ENCODE peak calls at places on chromosomes 6 and 20, in nine cellular contexts. U is foreskin fibroblast, R is breast epithelium, L is choroid plexus epithelial cell, X is lung, W is uterus, V is mucosa of descending colon, O is fibroblast of the aortic adventitia, F is dorsolateral prefrontal cortex. H is an unnamed sample.
A peak's percentile ranks its signal among the peaks of the same experiment; 100 is the strongest.

GRCh38 chr6:64012351-64013060 is 376.9 kb downstream of the PHF3 start:
- DNase-seq in U (no peak), R (no peak), L (peak; percentile 90), X (no peak), W (no peak), V (no peak), O (peak; percentile 57), F (no peak), H (no peak)

GRCh38 chr20:40991181-40991889 is 37.3 kb upstream of the TOP1 start:
- DNase-seq in U (peak; percentile 19), R (no peak), L (peak; percentile 27), X (peak; percentile 40), W (no peak), V (no peak), O (no peak), F (no peak), H (no peak)

GRCh38 chr20:61957961-61958715 is 107.5 kb downstream of the TAF4 start:
- DNase-seq in U (no peak), R (peak; percentile 20), L (no peak), X (no peak), W (no peak), V (no peak), O (no peak), F (peak; percentile 24), H (no peak)

GRCh38 chr6:53912661-53913060 is 117.9 kb downstream of the LRRC1 start:
- DNase-seq in U (no peak), R (no peak), L (no peak), X (no peak), W (no peak), V (no peak), O (no peak), F (no peak), H (no peak)

GRCh38 chr20:50744143-50744792 is 12.9 kb downstream of the PARD6B start:
- DNase-seq in U (peak; percentile 96), R (no peak), L (peak; percentile 94), X (peak; percentile 50), W (peak; percentile 74), V (peak; percentile 66), O (peak; percentile 91), F (no peak), H (peak; percentile 92)

GRCh38 chr6:133895573-133896343 is 6.8 kb downstream of the TCF21 start:
- DNase-seq in U (peak; percentile 65), R (no peak), L (peak; percentile 50), X (no peak), W (peak; percentile 49), V (peak; percentile 43), O (peak; percentile 48), F (no peak), H (no peak)

GRCh38 chr6:114747995-114748625 is 405.3 kb upstream of the HS3ST5 start:
- DNase-seq in U (peak; percentile 87), R (no peak), L (peak; percentile 69), X (peak; percentile 33), W (no peak), V (no peak), O (peak; percentile 30), F (no peak), H (peak; percentile 32)

GRCh38 chr6:92114797-92115196 is 1304.6 kb downstream of the EPHA7 start:
- DNase-seq in U (no peak), R (no peak), L (no peak), X (no peak), W (no peak), V (no peak), O (no peak), F (no peak), H (peak; percentile 30)

GRCh38 chr6:13354331-13355042 is 26.1 kb upstream of the TBC1D7 start:
- DNase-seq in U (peak; percentile 80), R (no peak), L (peak; percentile 67), X (no peak), W (no peak), V (no peak), O (peak; percentile 76), F (no peak), H (peak; percentile 40)

GRCh38 chr6:90364846-90365401 is 68.3 kb upstream of the BACH2 start:
- DNase-seq in U (no peak), R (no peak), L (no peak), X (no peak), W (no peak), V (no peak), O (no peak), F (no peak), H (no peak)

GRCh38 chr6:106560966-106561740 is 68.1 kb downstream of the RTN4IP1 start:
- DNase-seq in U (peak; percentile 87), R (no peak), L (peak; percentile 79), X (no peak), W (no peak), V (no peak), O (peak; percentile 73), F (no peak), H (peak; percentile 1)

GRCh38 chr6:93177918-93178317 is 241.4 kb downstream of the EPHA7 start:
- DNase-seq in U (no peak), R (no peak), L (no peak), X (no peak), W (no peak), V (no peak), O (no peak), F (no peak), H (no peak)

GRCh38 chr6:47334334-47334733 is 24.6 kb upstream of the TNFRSF21 start:
- DNase-seq in U (no peak), R (no peak), L (no peak), X (no peak), W (no peak), V (no peak), O (no peak), F (no peak), H (no peak)

GRCh38 chr6:170114956-170115855 is 175.7 kb downstream of the DLL1 start:
- DNase-seq in U (no peak), R (peak; percentile 44), L (no peak), X (no peak), W (peak; percentile 18), V (no peak), O (no peak), F (no peak), H (no peak)

GRCh38 chr6:148272084-148272483 is 70.6 kb upstream of the SASH1 start:
- DNase-seq in U (peak; percentile 97), R (no peak), L (peak; percentile 90), X (no peak), W (no peak), V (no peak), O (peak; percentile 98), F (no peak), H (peak; percentile 74)

GRCh38 chr20:19275038-19275629 is 62.7 kb downstream of the SLC24A3 start:
- DNase-seq in U (no peak), R (no peak), L (no peak), X (peak; percentile 30), W (no peak), V (no peak), O (no peak), F (no peak), H (no peak)

GRCh38 chr6:32074996-32075532 is 34.1 kb downstream of the TNXB start:
- DNase-seq in U (peak; percentile 53), R (no peak), L (peak; percentile 48), X (no peak), W (no peak), V (peak; percentile 7), O (no peak), F (no peak), H (no peak)

GRCh38 chr6:140909156-140909555 is 1223.6 kb upstream of the GJE1 start:
- DNase-seq in U (peak; percentile 75), R (no peak), L (peak; percentile 69), X (no peak), W (no peak), V (no peak), O (peak; percentile 52), F (no peak), H (no peak)

GRCh38 chr20:11851646-11852045 is 66.0 kb upstream of the BTBD3 start:
- DNase-seq in U (peak; percentile 16), R (no peak), L (peak; percentile 10), X (no peak), W (no peak), V (no peak), O (no peak), F (no peak), H (no peak)

GRCh38 chr20:20201124-20201523 is 148.8 kb downstream of the CFAP61 start:
- DNase-seq in U (no peak), R (no peak), L (no peak), X (no peak), W (no peak), V (no peak), O (no peak), F (no peak), H (no peak)

GRCh38 chr6:33682341-33682740 is 29.2 kb downstream of the UQCC2 start:
- DNase-seq in U (no peak), R (no peak), L (no peak), X (no peak), W (no peak), V (no peak), O (no peak), F (no peak), H (no peak)
- H3K4me3 ChIP-seq in U (no peak overlapping the region), R (no peak overlapping the region), L (no peak overlapping the region), X (no peak overlapping the region), W (no peak overlapping the region), V (no peak overlapping the region), O (no peak overlapping the region), F (no peak overlapping the region), H (no peak overlapping the region)

GRCh38 chr6:150830409-150831165 is 34.9 kb upstream of the MTHFD1L start:
- DNase-seq in U (peak; percentile 55), R (no peak), L (peak; percentile 28), X (no peak), W (no peak), V (no peak), O (no peak), F (no peak), H (no peak)
- H3K4me3 ChIP-seq in U (no peak overlapping the region), R (no peak overlapping the region), L (no peak overlapping the region), X (no peak overlapping the region), W (no peak overlapping the region), V (no peak overlapping the region), O (no peak overlapping the region), F (no peak overlapping the region), H (no peak overlapping the region)

DNA sequence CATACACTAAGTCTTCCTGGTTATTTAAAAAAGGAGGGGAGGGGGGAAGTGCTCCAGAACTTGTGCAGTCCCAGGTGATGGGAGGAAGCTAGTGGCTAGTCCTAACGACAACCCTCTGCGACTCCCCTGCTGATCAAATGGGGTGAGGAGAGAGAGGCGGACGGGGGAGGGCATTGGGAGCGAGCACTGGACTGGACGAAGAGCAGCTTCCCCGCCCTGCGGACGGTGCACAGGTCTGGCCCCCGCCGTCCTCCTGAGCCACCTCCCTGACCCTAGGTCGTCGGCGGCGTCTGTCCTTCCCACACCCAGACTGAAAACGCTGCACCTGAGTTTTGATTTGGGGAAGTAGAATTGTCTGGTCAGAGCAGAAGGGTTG is 2.2 kb upstream of the OLIG3 start:
- DNase-seq in U (no peak), R (no peak), L (no peak), X (no peak), W (no peak), V (no peak), O (no peak), F (no peak), H (no peak)
- H3K4me3 ChIP-seq in U (no peak overlapping the region), R (no peak overlapping the region), L (no peak overlapping the region), X (no peak overlapping the region), W (no peak overlapping the region), V (no peak overlapping the region), O (no peak overlapping the region), F (no peak overlapping the region), H (no peak overlapping the region)

DNA sequence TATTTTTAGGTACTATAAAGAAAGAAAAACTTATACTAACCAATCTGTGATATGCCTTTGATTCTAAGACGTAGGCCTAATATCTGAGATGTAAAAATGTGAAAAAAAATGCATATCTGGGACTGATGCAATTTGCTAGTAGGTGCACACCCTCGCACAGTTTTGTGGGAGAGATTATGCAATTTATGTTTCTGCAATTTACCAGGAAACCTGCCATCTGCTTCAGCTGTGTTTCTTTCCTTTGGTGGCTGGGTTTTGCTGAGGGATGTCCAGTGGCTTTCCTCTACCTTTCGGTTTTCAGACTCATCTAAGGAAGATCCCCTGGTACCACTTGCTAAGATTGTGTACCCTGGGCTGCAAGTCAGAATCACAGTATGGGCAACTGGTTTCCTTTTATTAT is 186.9 kb downstream of the ZFP64 start:
- DNase-seq in U (peak; percentile 73), R (no peak), L (peak; percentile 88), X (no peak), W (no peak), V (no peak), O (peak; percentile 89), F (no peak), H (no peak)
- H3K4me3 ChIP-seq in U (no peak overlapping the region), R (no peak overlapping the region), L (no peak overlapping the region), X (no peak overlapping the region), W (no peak overlapping the region), V (no peak overlapping the region), O (no peak overlapping the region), F (no peak overlapping the region), H (no peak overlapping the region)